ENCODE peak calls at places on chromosome 6, in five cellular contexts. E is HCT116, S is HepG2, M is GM12878, X is SK-N-SH. N is an unnamed sample. For H3K4me1, the result is how much of the 10 kb centered on the place peaks cover.

GRCh38 chr6:13733178-13733851 is 21.7 kb upstream of the RANBP9 start:
- DNase-seq in X (no peak), E (no peak), M (no peak), S (peak), N (no peak)

GRCh38 chr6:155543141-155543870 is 87.7 kb upstream of the NOX3 start:
- DNase-seq in M (no peak), S (no peak), E (no peak), X (no peak), N (no peak)

GRCh38 chr6:89379281-89379680 is 26.8 kb upstream of the UBE2J1 start:
- DNase-seq in E (no peak), S (no peak), X (no peak), M (no peak), N (no peak)

GRCh38 chr6:166618866-166619761 is 7.9 kb downstream of the RPS6KA2 start:
- DNase-seq in M (no peak), S (no peak), X (no peak), E (no peak), N (no peak)

GRCh38 chr6:109339906-109340678 is 42.2 kb downstream of the CD164 start:
- DNase-seq in X (no peak), S (no peak), M (no peak), E (no peak), N (no peak)

GRCh38 chr6:326896-327537 is 34.7 kb downstream of the DUSP22 start:
- DNase-seq in M (no peak), X (no peak), S (no peak), E (no peak), N (no peak)

GRCh38 chr6:132893772-132894490 is 79.6 kb downstream of the RPS12 start:
- DNase-seq in M (no peak), E (no peak), S (no peak), X (peak), N (no peak)

GRCh38 chr6:89952696-89953095 is 58.4 kb downstream of the GJA10 start:
- DNase-seq in X (no peak), M (no peak), S (no peak), E (no peak), N (no peak)

GRCh38 chr6:142444388-142444787 is 142.6 kb downstream of the ADGRG6 start:
- DNase-seq in S (no peak), M (no peak), X (no peak), E (no peak), N (no peak)

GRCh38 chr6:109978174-109979032 is at the start of gene GPR6:
- DNase-seq in E (no peak), M (no peak), S (peak), X (peak), N (no peak)

GRCh38 chr6:111713811-111714210 is 108.1 kb upstream of the TRAF3IP2 start:
- DNase-seq in M (no peak), E (no peak), S (no peak), X (no peak), N (no peak)

GRCh38 chr6:31265926-31266325 is 6.0 kb downstream of the HLA-C start:
- DNase-seq in X (no peak), S (no peak), M (no peak), E (no peak), N (no peak)

GRCh38 chr6:149938571-149939462 is 3.0 kb upstream of the ULBP2 start:
- DNase-seq in X (peak), E (no peak), S (no peak), M (peak), N (no peak)

GRCh38 chr6:17606606-17607005 is 6.5 kb downstream of the FAM8A1 start:
- DNase-seq in X (no peak), E (no peak), S (no peak), M (no peak), N (no peak)

GRCh38 chr6:67300430-67301040 is 1334.5 kb upstream of the ADGRB3 start:
- DNase-seq in X (no peak), M (no peak), E (no peak), S (no peak), N (no peak)

GRCh38 chr6:170295519-170296422 is 4.9 kb upstream of the DLL1 start:
- DNase-seq in E (no peak), X (peak), M (no peak), S (no peak), N (no peak)

GRCh38 chr6:52990342-52990741 is 4.7 kb downstream of the GSTA4 start:
- DNase-seq in X (no peak), M (no peak), E (no peak), S (no peak), N (no peak)

GRCh38 chr6:51490101-51490500 is 597.3 kb downstream of the PKHD1 start:
- DNase-seq in E (no peak), S (no peak), X (no peak), M (no peak), N (no peak)

GRCh38 chr6:127484207-127484858 is 25.1 kb upstream of the KIAA0408 start:
- DNase-seq in E (no peak), M (peak), X (no peak), S (peak), N (peak)

GRCh38 chr6:47144306-47144705 is 102.2 kb upstream of the ADGRF1 start:
- DNase-seq in E (no peak), M (no peak), S (no peak), X (no peak), N (no peak)

GRCh38 chr6:31791324-31792089 is 4.0 kb downstream of the VARS1 start:
- DNase-seq in M (no peak), X (peak), S (peak), E (no peak), N (no peak)

GRCh38 chr6:89582669-89583325 is 55.8 kb downstream of the LYRM2 start:
- DNase-seq in E (no peak), S (no peak), M (no peak), X (no peak), N (no peak)

DNA sequence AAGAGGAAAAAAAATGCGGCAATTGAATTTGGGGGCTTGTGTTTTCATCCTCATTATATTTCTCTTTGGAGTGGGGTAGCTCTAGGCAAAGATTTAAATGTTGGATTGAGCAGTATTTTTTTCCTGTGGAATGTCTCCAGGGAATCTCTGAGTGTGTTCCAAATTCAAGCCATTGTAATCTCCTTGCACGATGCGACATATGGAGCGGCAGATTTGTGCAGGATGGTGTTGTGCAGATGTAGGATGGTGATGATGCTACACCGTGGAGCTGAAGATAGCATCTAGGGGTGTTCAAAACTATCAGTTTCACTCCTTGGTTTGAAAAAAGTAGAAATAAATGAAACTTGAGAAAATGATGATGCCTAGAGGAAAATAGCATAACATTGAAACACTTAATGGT is 777.5 kb upstream of the EPHA7 start:
- DNase-seq in M (no peak), X (no peak), E (no peak), S (no peak), N (no peak)
- TF ChIP-seq REST in M (no peak), X (no peak), E (no peak), S (no peak), N (no peak)

DNA sequence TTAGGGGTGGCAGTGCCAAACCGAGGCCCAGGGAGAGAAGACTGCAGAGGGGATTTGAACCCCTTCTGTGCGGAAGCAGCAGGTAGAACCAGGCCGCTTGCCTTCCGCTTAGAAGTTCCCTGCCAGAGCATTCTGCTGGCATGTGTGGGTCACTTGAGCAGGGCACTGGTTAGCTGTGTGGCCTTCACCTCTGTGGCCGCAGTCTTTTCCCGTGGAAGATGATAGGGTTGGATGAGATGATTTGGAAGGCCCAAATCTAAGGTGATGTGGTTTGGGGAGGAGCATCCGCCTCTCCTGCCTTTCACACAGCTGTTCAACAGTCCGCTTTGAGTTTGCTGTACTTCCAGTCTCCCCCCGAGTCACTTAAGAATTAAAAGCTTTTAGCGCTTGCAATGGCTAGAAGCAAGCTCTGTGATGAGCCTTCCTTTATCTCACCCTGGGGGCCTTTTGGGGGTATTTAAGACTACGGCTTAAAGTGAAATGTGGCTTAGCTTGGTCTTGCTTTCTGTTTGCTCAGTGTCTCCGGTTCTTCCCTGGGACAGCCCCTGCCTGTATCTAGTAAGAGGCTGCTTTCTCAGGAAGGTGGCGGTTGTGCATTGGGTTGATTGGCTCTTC is 743 bp downstream of the CMTR1 start:
- DNase-seq in S (peak), E (no peak), M (peak), X (no peak), N (no peak)
- TF ChIP-seq SIN3A in S (no peak), E (no peak), M (peak), X (no peak), N (no peak)

DNA sequence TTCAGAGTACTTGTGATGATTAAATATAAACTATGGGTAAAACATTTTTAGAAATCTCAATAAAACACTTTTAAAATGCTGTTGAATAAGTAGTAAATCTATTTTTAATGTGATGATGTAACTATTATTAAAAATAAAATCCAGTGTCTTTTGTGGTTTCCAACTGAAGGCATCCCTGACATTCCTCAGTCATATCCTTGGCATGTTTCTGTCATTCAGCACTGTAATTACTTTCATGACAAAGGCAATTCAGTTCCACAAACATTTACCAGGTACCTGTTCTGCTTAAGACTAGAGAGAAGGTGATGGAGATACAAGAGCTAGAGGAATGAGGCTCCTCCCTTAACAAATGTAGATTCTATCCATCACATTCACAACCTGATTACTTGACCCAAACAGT is 518.7 kb upstream of the MAP3K7 start:
- DNase-seq in M (no peak), X (no peak), S (no peak), E (no peak), N (no peak)
- H3K4me1 ChIP-seq in M (under half), X (under half), S (under half), E (under half), N (under half)

GRCh38 chr6:126034671-126035070 is 48.3 kb downstream of the TRMT11 start:
- DNase-seq in S (no peak), M (no peak), E (no peak), X (no peak), N (no peak)
- TF ChIP-seq REST in S (no peak), M (no peak), E (no peak), X (no peak), N (no peak)

GRCh38 chr6:37966801-37967200 is 147.3 kb downstream of the ZFAND3 start:
- DNase-seq in M (no peak), S (no peak), E (no peak), X (no peak), N (no peak)

GRCh38 chr6:37971263-37971662 is 151.7 kb downstream of the ZFAND3 start:
- DNase-seq in E (no peak), S (no peak), X (no peak), M (no peak), N (no peak)

GRCh38 chr6:37967651-37968050 is 148.1 kb downstream of the ZFAND3 start:
- DNase-seq in S (no peak), M (no peak), X (no peak), E (no peak), N (no peak)

GRCh38 chr6:37971711-37972410 is 152.3 kb downstream of the ZFAND3 start:
- DNase-seq in M (no peak), E (no peak), S (no peak), X (no peak), N (no peak)

DNA sequence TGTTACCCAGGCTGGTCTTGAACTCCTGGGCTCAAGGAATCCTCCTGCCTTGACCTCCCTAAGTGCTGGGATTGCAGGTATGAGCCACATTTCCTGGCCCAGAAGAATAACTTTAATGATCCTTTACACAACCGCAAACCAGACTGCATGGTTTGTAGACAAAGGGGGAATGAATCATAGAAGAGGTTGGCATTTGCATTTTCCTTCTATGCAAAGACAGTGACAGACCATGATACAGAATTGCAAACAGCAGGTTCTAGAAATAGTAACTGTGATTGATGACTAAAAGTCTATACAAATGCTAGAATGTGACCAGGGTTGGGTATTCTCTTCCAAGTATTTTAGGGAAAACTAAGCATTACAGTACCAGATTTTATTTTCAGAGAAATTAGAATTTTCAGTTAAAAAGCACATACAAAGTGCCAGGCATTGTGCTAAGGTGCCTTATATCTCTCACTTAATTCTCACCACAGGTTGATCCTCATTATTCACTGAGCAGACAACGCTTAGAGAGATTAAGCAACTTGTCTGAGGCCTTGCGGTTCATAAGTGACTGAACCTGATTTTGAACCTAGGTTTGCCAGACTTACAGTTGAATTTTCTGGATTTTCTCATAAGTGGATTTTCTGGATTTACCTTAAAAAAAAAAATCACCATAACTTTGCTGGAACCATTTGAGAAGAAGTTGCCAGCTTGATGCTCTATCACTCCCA is 146.6 kb downstream of the ZFAND3 start:
- DNase-seq in M (no peak), E (no peak), S (peak), X (no peak), N (peak)
- TF ChIP-seq SIN3A in M (no peak), E (no peak), S (no peak), X (no peak), N (no peak)

GRCh38 chr6:3327403-3327802 is 68.7 kb downstream of the PSMG4 start:
- DNase-seq in S (no peak), X (no peak), E (no peak), M (no peak), N (no peak)

GRCh38 chr6:3326981-3327380 is 68.2 kb downstream of the PSMG4 start:
- DNase-seq in X (no peak), M (no peak), S (no peak), E (no peak), N (no peak)

GRCh38 chr6:3328145-3328544 is 69.4 kb downstream of the PSMG4 start:
- DNase-seq in X (no peak), S (no peak), M (no peak), E (no peak), N (no peak)

GRCh38 chr6:3325210-3325609 is 66.5 kb downstream of the PSMG4 start:
- DNase-seq in X (peak), M (no peak), S (no peak), E (no peak), N (no peak)

GRCh38 chr6:3326179-3326971 is 67.6 kb downstream of the PSMG4 start:
- DNase-seq in E (no peak), X (no peak), M (no peak), S (no peak), N (no peak)
- H3K4me1 ChIP-seq in E (under half), X (under half), M (under half), S (under half), N (under half)

DNA sequence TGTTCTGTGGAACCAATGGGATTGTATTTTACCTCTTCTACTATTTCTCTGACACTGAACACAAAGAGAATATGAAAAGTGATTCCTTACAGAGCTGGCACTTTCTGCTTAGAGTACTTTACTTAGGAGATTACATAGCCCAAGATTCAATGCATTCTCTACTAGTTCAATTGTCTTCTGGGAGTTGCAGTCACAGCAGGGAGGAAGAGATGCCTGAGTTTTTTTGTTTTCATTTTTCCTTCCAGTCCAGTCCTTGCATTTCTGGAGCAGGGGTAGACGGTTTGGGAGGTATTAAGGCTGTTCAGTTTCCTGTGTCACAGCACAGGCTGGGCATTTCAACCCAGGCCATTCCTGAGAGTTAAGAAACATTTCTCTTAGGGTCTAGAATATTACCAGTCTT is 42.0 kb upstream of the SLC2A12 start:
- DNase-seq in M (no peak), S (no peak), E (no peak), X (no peak), N (no peak)
- TF ChIP-seq REST in M (no peak), S (no peak), E (no peak), X (no peak), N (no peak)

GRCh38 chr6:158072083-158072721 is 90.5 kb downstream of the SYNJ2 start:
- DNase-seq in E (no peak), X (peak), S (peak), M (peak), N (no peak)
- TF ChIP-seq SIN3A in E (no peak), X (no peak), S (no peak), M (no peak), N (no peak)

GRCh38 chr6:16244869-16245451 is 6.6 kb downstream of the GMPR start:
- DNase-seq in E (no peak), X (no peak), M (no peak), S (no peak), N (no peak)
- H3K4me1 ChIP-seq in E (under half), X (under half), M (under half), S (under half), N (under half)

DNA sequence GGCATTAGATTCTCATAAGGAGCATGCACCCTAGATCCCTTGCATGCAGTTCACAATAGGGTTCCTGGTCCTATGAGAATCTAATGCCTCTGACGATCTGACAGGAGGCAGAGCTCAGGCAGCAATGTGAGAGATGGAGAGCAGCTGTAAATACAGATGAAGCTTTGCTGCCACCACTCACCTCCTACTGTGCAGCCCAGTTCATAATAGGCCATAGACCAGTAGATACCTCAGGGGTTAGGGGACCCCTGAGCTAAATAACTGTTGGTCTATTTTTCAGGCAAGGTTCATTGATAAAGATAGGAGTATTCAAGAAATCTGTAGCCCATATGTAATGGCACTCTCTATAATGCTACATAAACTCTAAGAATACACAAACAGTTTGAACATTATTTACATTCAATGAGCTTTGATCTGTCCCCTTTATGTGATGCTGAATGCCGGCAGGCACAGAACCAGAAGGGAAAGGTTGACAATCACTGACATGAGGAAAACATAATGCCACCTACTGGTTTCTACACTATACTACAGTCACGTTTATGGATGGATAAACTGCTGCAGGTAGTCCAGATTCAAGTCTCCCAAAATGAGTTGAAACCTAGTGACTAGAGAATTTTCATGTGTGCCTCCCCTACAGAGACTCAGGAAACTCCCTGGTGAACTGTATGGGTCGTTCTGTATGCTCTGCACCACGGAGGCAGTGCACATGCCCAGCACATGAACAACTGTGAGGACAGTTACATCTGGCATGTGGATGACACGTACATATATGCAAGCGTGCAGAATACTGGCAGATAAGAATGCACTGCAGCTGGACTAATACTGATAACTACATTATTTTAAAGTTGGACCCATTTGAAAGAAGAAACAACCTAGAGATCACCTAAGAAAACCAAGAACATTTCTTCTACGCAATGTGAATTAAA is 72.0 kb downstream of the DST start:
- DNase-seq in S (peak), X (peak), M (no peak), E (no peak), N (no peak)
- TF ChIP-seq REST in S (no peak), X (no peak), M (no peak), E (no peak), N (no peak)

N was measured in Panc1.